ENCODE peak calls at places on chromosomes 7 and 10, in five cellular contexts. V is nucleus accumbens; W is choroid plexus epithelial cell; Y is SK-N-DZ; Q is activated CD8-positive, alpha-beta T cell treated with anti-CD3 and anti-CD28 coated beads for 36 hours. D is an unnamed sample.

GRCh38 chr7:55286666-55287065 is 78.5 kb upstream of the LANCL2 start:
- DNase-seq in Q (no peak), W (no peak), V (no peak), Y (no peak), D (no peak)

GRCh38 chr7:81956520-81956919 is 186.7 kb upstream of the HGF start:
- DNase-seq in V (no peak), W (peak), Y (peak), Q (no peak), D (peak)

GRCh38 chr7:38545977-38546376 is 85.2 kb downstream of the AMPH start:
- DNase-seq in W (no peak), Y (no peak), V (no peak), Q (no peak), D (no peak)

GRCh38 chr10:44316187-44316921 is 68.5 kb downstream of the CXCL12 start:
- DNase-seq in Q (peak), W (no peak), V (no peak), Y (no peak), D (no peak)

GRCh38 chr10:96205580-96205979 is 65.8 kb downstream of the BLNK start:
- DNase-seq in Q (no peak), W (no peak), Y (no peak), V (no peak), D (no peak)

GRCh38 chr7:142859829-142860228 is 5.0 kb downstream of the EPHB6 start:
- DNase-seq in V (no peak), W (peak), Y (no peak), Q (no peak), D (peak)

GRCh38 chr10:30062090-30062489 is 2.7 kb upstream of the JCAD start:
- DNase-seq in V (no peak), Y (no peak), Q (no peak), W (peak), D (peak)

GRCh38 chr7:70764004-70764691 is 367.8 kb upstream of the GALNT17 start:
- DNase-seq in W (no peak), Q (peak), V (no peak), Y (no peak), D (no peak)

GRCh38 chr7:2663121-2663886 is 24.7 kb upstream of the AMZ1 start:
- DNase-seq in Q (no peak), W (peak), Y (no peak), V (no peak), D (no peak)

GRCh38 chr7:2109936-2110585 is 122.7 kb downstream of the MAD1L1 start:
- DNase-seq in Q (peak), W (peak), Y (no peak), V (peak), D (peak)

GRCh38 chr10:95660283-95660682 is 3.8 kb upstream of the ALDH18A1 start:
- DNase-seq in Y (no peak), W (peak), Q (no peak), V (no peak), D (peak)

GRCh38 chr7:87416682-87417587 is 58.5 kb downstream of the ABCB4 start:
- DNase-seq in V (peak), W (peak), Q (peak), Y (peak), D (peak)

GRCh38 chr7:69285856-69286255 is 312.4 kb upstream of the AUTS2 start:
- DNase-seq in Q (no peak), W (no peak), V (no peak), Y (no peak), D (no peak)

GRCh38 chr10:123135415-123136141 is at the start of gene HMX3:
- DNase-seq in Y (peak), Q (peak), V (no peak), W (no peak), D (no peak)

GRCh38 chr7:116801092-116801710 is 61.2 kb upstream of the CAPZA2 start:
- DNase-seq in V (no peak), W (peak), Y (no peak), Q (no peak), D (peak)

GRCh38 chr10:103241262-103242011 is 4.2 kb upstream of the RPEL1 start:
- DNase-seq in W (peak), V (peak), Q (no peak), Y (no peak), D (peak)

GRCh38 chr7:1407883-1408282 is 51.4 kb downstream of the MICALL2 start:
- DNase-seq in W (no peak), V (no peak), Q (no peak), Y (no peak), D (no peak)

GRCh38 chr7:13879143-13879542 is 110.3 kb downstream of the ETV1 start:
- DNase-seq in Y (no peak), Q (no peak), W (no peak), V (no peak), D (no peak)

GRCh38 chr7:13115157-13115772 is 427.8 kb downstream of the ARL4A start:
- DNase-seq in V (no peak), Q (no peak), Y (no peak), W (peak), D (no peak)

GRCh38 chr7:15853832-15854470 is 167.5 kb upstream of the MEOX2 start:
- DNase-seq in Y (no peak), W (no peak), Q (no peak), V (no peak), D (no peak)

GRCh38 chr7:54343511-54343910 is 198.7 kb upstream of the VSTM2A start:
- DNase-seq in W (no peak), V (no peak), Q (no peak), Y (no peak), D (no peak)

GRCh38 chr10:86363184-86363832 is 3.3 kb downstream of the GRID1 start:
- DNase-seq in Y (no peak), V (no peak), Q (peak), W (peak), D (no peak)

GRCh38 chr10:119341236-119342016 is 134.1 kb downstream of the GRK5 start:
- DNase-seq in Q (peak), W (peak), V (no peak), Y (peak), D (peak)

GRCh38 chr10:3659518-3659917 is 125.5 kb downstream of the KLF6 start:
- DNase-seq in W (no peak), Q (no peak), V (no peak), Y (no peak), D (no peak)

GRCh38 chr7:29412912-29413311 is 150.7 kb upstream of the PRR15 start:
- DNase-seq in Y (no peak), Q (no peak), W (no peak), V (no peak), D (no peak)

GRCh38 chr10:129404091-129404490 is 63.0 kb upstream of the MGMT start:
- DNase-seq in Q (no peak), Y (no peak), W (no peak), V (no peak), D (no peak)

GRCh38 chr10:101974091-101974799 is 81.7 kb downstream of the ARMH3 start:
- DNase-seq in V (no peak), Y (no peak), Q (peak), W (peak), D (peak)

GRCh38 chr7:19098510-19098909 is 18.9 kb downstream of the TWIST1 start:
- DNase-seq in Y (no peak), Q (no peak), W (no peak), V (no peak), D (no peak)

GRCh38 chr7:151905322-151905721 is 28.4 kb upstream of the PRKAG2 start:
- DNase-seq in Y (no peak), V (no peak), Q (no peak), W (no peak), D (no peak)

GRCh38 chr10:126950401-126951105 is 45.3 kb downstream of the DOCK1 start:
- DNase-seq in Q (no peak), Y (no peak), W (no peak), V (no peak), D (no peak)

GRCh38 chr10:31034041-31034918 is 2.6 kb upstream of the ZNF438 start:
- DNase-seq in W (peak), Y (no peak), V (no peak), Q (no peak), D (peak)

GRCh38 chr7:155533827-155534690 is 12.3 kb downstream of the CNPY1 start:
- DNase-seq in W (peak), Q (peak), V (no peak), Y (peak), D (no peak)

D was measured in brain microvascular endothelial cell.